ENCODE peak calls at places on chromosome 17, in six cellular contexts. S, B, L, O, J and A are unnamed samples.

GRCh38 chr17:48546187-48546923 is 1.4 kb upstream of the HOXB2 start:
- DNase-seq in S (no peak), B (no peak), L (no peak), O (no peak), J (peak), A (no peak)

GRCh38 chr17:7997186-7997585 is 5.2 kb upstream of the GUCY2D start:
- DNase-seq in S (no peak), B (peak), L (no peak), O (peak), J (peak), A (no peak)

GRCh38 chr17:80639658-80640057 is 95.0 kb downstream of the RPTOR start:
- DNase-seq in S (no peak), B (no peak), L (no peak), O (no peak), J (no peak), A (no peak)

GRCh38 chr17:15361592-15361991 is 20.2 kb upstream of the TEKT3 start:
- DNase-seq in S (no peak), B (no peak), L (no peak), O (no peak), J (no peak), A (no peak)

GRCh38 chr17:67245073-67245693 is at the start of gene HELZ:
- DNase-seq in S (peak), B (peak), L (peak), O (peak), J (peak), A (peak)

GRCh38 chr17:66923881-66924280 is 40.6 kb upstream of the CACNG4 start:
- DNase-seq in S (no peak), B (no peak), L (no peak), O (no peak), J (no peak), A (no peak)

GRCh38 chr17:9228408-9229159 is 207.3 kb downstream of the NTN1 start:
- DNase-seq in S (no peak), B (no peak), L (no peak), O (no peak), J (peak), A (no peak)

GRCh38 chr17:17689312-17689711 is 8.1 kb downstream of the RAI1 start:
- DNase-seq in S (no peak), B (no peak), L (no peak), O (no peak), J (no peak), A (no peak)

GRCh38 chr17:38721802-38722201 is 8.3 kb upstream of the CISD3 start:
- DNase-seq in S (no peak), B (no peak), L (no peak), O (no peak), J (no peak), A (no peak)

GRCh38 chr17:61511480-61512182 is 59.4 kb downstream of the TBX4 start:
- DNase-seq in S (no peak), B (no peak), L (no peak), O (no peak), J (no peak), A (no peak)

GRCh38 chr17:10305336-10306096 is 67.3 kb downstream of the MYH13 start:
- DNase-seq in S (no peak), B (no peak), L (no peak), O (no peak), J (no peak), A (no peak)

GRCh38 chr17:59378621-59379194 is 47.3 kb downstream of the YPEL2 start:
- DNase-seq in S (no peak), B (peak), L (no peak), O (no peak), J (peak), A (no peak)